ENCODE peak calls at places on chromosomes 13 and 19, in six cellular contexts. One of them, this sample, is unnamed.

GRCh38 chr13:102286326-102286725 is 115.5 kb downstream of the FGF14 start:
- DNase-seq in HepG2: peak; percentile 53
- DNase-seq in K562: no peak
- DNase-seq in A549: peak; percentile 29
- DNase-seq in IMR-90: peak; percentile 96
- DNase-seq in SK-N-SH: no peak
- DNase-seq in this sample: no peak

GRCh38 chr13:39956036-39956435 is 300.6 kb downstream of the COG6 start:
- DNase-seq in HepG2: no peak
- DNase-seq in K562: no peak
- DNase-seq in SK-N-SH: no peak
- DNase-seq in A549: no peak
- DNase-seq in IMR-90: no peak
- DNase-seq in this sample: peak; percentile 73

GRCh38 chr13:100573121-100573520 is 15.5 kb downstream of the GGACT start:
- DNase-seq in SK-N-SH: peak; percentile 58
- DNase-seq in HepG2: peak; percentile 77
- DNase-seq in K562: peak; percentile 84
- DNase-seq in IMR-90: peak; percentile 82
- DNase-seq in A549: peak; percentile 80
- DNase-seq in this sample: peak; percentile 17

GRCh38 chr13:106475852-106476251 is 59.6 kb downstream of the EFNB2 start:
- DNase-seq in HepG2: no peak
- DNase-seq in IMR-90: no peak
- DNase-seq in K562: no peak
- DNase-seq in SK-N-SH: no peak
- DNase-seq in A549: no peak
- DNase-seq in this sample: no peak

GRCh38 chr19:4210166-4210731 is 19.1 kb upstream of the EBI3 start:
- DNase-seq in SK-N-SH: no peak
- DNase-seq in K562: no peak
- DNase-seq in IMR-90: no peak
- DNase-seq in HepG2: no peak
- DNase-seq in A549: no peak
- DNase-seq in this sample: no peak

GRCh38 chr13:102913924-102914628 is 68.2 kb downstream of the ERCC5 start:
- DNase-seq in IMR-90: peak; percentile 16
- DNase-seq in SK-N-SH: no peak
- DNase-seq in A549: no peak
- DNase-seq in K562: no peak
- DNase-seq in HepG2: no peak
- DNase-seq in this sample: no peak

GRCh38 chr13:50682002-50682401 is 161.5 kb downstream of the DLEU7 start:
- DNase-seq in HepG2: no peak
- DNase-seq in IMR-90: no peak
- DNase-seq in A549: no peak
- DNase-seq in SK-N-SH: no peak
- DNase-seq in K562: no peak
- DNase-seq in this sample: no peak

GRCh38 chr19:41175825-41176734 is 16.9 kb upstream of the CYP2S1 start:
- DNase-seq in IMR-90: peak; percentile 76
- DNase-seq in HepG2: peak; percentile 96
- DNase-seq in K562: no peak
- DNase-seq in SK-N-SH: no peak
- DNase-seq in A549: peak; percentile 98
- DNase-seq in this sample: no peak

GRCh38 chr13:107867701-107868661 is 347.4 kb downstream of the LIG4 start:
- DNase-seq in SK-N-SH: peak; percentile 87
- DNase-seq in K562: peak; percentile 79
- DNase-seq in HepG2: no peak
- DNase-seq in A549: peak; percentile 15
- DNase-seq in IMR-90: peak; percentile 57
- DNase-seq in this sample: no peak

GRCh38 chr13:46893221-46893620 is 3.6 kb downstream of the HTR2A start:
- DNase-seq in SK-N-SH: no peak
- DNase-seq in HepG2: no peak
- DNase-seq in IMR-90: no peak
- DNase-seq in A549: no peak
- DNase-seq in K562: no peak
- DNase-seq in this sample: no peak

GRCh38 chr19:13099073-13099999 is 3.3 kb downstream of the LYL1 start:
- DNase-seq in IMR-90: no peak
- DNase-seq in HepG2: no peak
- DNase-seq in A549: no peak
- DNase-seq in K562: peak; percentile 88
- DNase-seq in SK-N-SH: no peak
- DNase-seq in this sample: no peak

GRCh38 chr13:46492946-46493345 is 60.0 kb upstream of the LRCH1 start:
- DNase-seq in K562: peak; percentile 41
- DNase-seq in SK-N-SH: peak; percentile 46
- DNase-seq in HepG2: peak; percentile 22
- DNase-seq in IMR-90: peak; percentile 48
- DNase-seq in A549: peak; percentile 43
- DNase-seq in this sample: no peak

GRCh38 chr13:39887424-39887823 is 232.0 kb downstream of the COG6 start:
- DNase-seq in K562: no peak
- DNase-seq in SK-N-SH: no peak
- DNase-seq in HepG2: no peak
- DNase-seq in A549: no peak
- DNase-seq in IMR-90: no peak
- DNase-seq in this sample: no peak

GRCh38 chr19:12935071-12935470 is 1.6 kb upstream of the FARSA start:
- DNase-seq in IMR-90: no peak
- DNase-seq in A549: no peak
- DNase-seq in HepG2: no peak
- DNase-seq in K562: no peak
- DNase-seq in SK-N-SH: no peak
- DNase-seq in this sample: no peak

GRCh38 chr19:53158119-53158656 is 665 bp downstream of the ZNF347 start:
- DNase-seq in HepG2: no peak
- DNase-seq in K562: peak; percentile 51
- DNase-seq in A549: no peak
- DNase-seq in SK-N-SH: peak; percentile 58
- DNase-seq in IMR-90: peak; percentile 15
- DNase-seq in this sample: no peak

GRCh38 chr13:61500176-61500575 is 84.5 kb upstream of the PCDH20 start:
- DNase-seq in A549: no peak
- DNase-seq in K562: no peak
- DNase-seq in SK-N-SH: no peak
- DNase-seq in IMR-90: no peak
- DNase-seq in HepG2: no peak
- DNase-seq in this sample: no peak

GRCh38 chr13:95624020-95624419 is 20.5 kb downstream of the DZIP1 start:
- DNase-seq in IMR-90: peak; percentile 64
- DNase-seq in K562: peak; percentile 59
- DNase-seq in HepG2: peak; percentile 29
- DNase-seq in A549: peak; percentile 52
- DNase-seq in SK-N-SH: peak; percentile 52
- DNase-seq in this sample: no peak

GRCh38 chr19:10320602-10321416 is 5.0 kb upstream of the FDX2 start:
- DNase-seq in A549: no peak
- DNase-seq in IMR-90: no peak
- DNase-seq in K562: no peak
- DNase-seq in SK-N-SH: no peak
- DNase-seq in HepG2: no peak
- DNase-seq in this sample: no peak

GRCh38 chr19:45450042-45450380 is 17.8 kb upstream of the FOSB start:
- DNase-seq in K562: peak; percentile 74
- DNase-seq in HepG2: no peak
- DNase-seq in IMR-90: no peak
- DNase-seq in A549: no peak
- DNase-seq in SK-N-SH: no peak
- DNase-seq in this sample: no peak

GRCh38 chr19:45448425-45448756 is 19.4 kb upstream of the FOSB start:
- DNase-seq in K562: no peak
- DNase-seq in IMR-90: no peak
- DNase-seq in HepG2: no peak
- DNase-seq in A549: no peak
- DNase-seq in SK-N-SH: no peak
- DNase-seq in this sample: no peak

GRCh38 chr19:45448887-45449299 is 18.9 kb upstream of the FOSB start:
- DNase-seq in IMR-90: peak; percentile 15
- DNase-seq in A549: no peak
- DNase-seq in SK-N-SH: no peak
- DNase-seq in K562: no peak
- DNase-seq in HepG2: peak; percentile 60
- DNase-seq in this sample: no peak

GRCh38 chr19:45451850-45452387 is 15.9 kb upstream of the FOSB start:
- DNase-seq in IMR-90: no peak
- DNase-seq in HepG2: no peak
- DNase-seq in A549: no peak
- DNase-seq in K562: no peak
- DNase-seq in SK-N-SH: no peak
- DNase-seq in this sample: no peak

DNA sequence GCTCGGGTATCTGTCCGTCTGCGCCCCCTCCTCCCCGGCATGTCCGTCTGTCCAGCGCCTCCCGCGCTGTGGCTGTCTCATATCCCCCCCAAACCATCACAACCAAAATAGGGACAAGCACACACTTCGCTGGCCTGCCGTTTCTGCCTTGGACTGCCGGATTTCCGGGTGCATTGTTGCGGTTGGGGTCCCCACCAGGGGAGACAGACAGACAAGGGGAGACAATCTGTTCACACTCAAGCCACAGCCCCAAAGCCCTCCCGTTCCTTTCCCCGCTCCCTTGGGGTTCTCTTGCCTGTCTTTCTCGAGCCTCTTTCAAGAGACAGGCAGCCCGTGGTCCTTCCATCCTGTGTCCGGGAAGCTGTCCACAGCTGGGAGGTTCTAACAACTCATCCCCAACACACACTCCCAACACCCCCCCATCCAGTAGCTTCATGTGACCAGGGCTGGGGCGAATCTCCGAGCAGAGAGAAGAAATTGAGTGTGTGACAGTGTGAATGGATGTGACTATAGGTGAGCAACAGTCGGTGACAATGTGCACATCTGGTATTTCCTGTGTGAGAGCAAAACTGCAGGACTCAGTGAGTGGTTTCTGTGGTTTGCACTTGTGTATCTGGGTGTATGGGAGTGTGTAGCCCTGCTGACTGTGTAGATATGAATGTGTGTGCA is 16.5 kb upstream of the FOSB start:
- DNase-seq in SK-N-SH: no peak
- DNase-seq in IMR-90: peak; percentile 88
- DNase-seq in A549: no peak
- DNase-seq in K562: no peak
- DNase-seq in HepG2: no peak
- DNase-seq in this sample: no peak
- TF ChIP-seq SMC3 in SK-N-SH: no peak
- TF ChIP-seq SMC3 in IMR-90: no peak
- TF ChIP-seq SMC3 in A549: no peak
- TF ChIP-seq SMC3 in K562: no peak
- TF ChIP-seq SMC3 in HepG2: no peak
- TF ChIP-seq SMC3 in this sample: no peak

GRCh38 chr19:48244289-48244688 is 11.4 kb downstream of the CARD8 start:
- DNase-seq in IMR-90: no peak
- DNase-seq in K562: no peak
- DNase-seq in A549: no peak
- DNase-seq in HepG2: no peak
- DNase-seq in SK-N-SH: no peak
- DNase-seq in this sample: no peak
- TF ChIP-seq SMC3 in IMR-90: no peak
- TF ChIP-seq SMC3 in K562: no peak
- TF ChIP-seq SMC3 in A549: no peak
- TF ChIP-seq SMC3 in HepG2: no peak
- TF ChIP-seq SMC3 in SK-N-SH: no peak
- TF ChIP-seq SMC3 in this sample: no peak

GRCh38 chr13:104043184-104043583 is 977.0 kb upstream of the SLC10A2 start:
- DNase-seq in A549: no peak
- DNase-seq in K562: no peak
- DNase-seq in HepG2: no peak
- DNase-seq in SK-N-SH: no peak
- DNase-seq in IMR-90: peak; percentile 1
- DNase-seq in this sample: no peak
- TF ChIP-seq SMC3 in A549: no peak
- TF ChIP-seq SMC3 in K562: no peak
- TF ChIP-seq SMC3 in HepG2: no peak
- TF ChIP-seq SMC3 in SK-N-SH: no peak
- TF ChIP-seq SMC3 in IMR-90: no peak
- TF ChIP-seq SMC3 in this sample: no peak

GRCh38 chr19:18660051-18660910 is 23.2 kb upstream of the CRTC1 start:
- DNase-seq in IMR-90: peak; percentile 69
- DNase-seq in SK-N-SH: no peak
- DNase-seq in K562: peak; percentile 60
- DNase-seq in A549: peak; percentile 68
- DNase-seq in HepG2: no peak
- DNase-seq in this sample: no peak

GRCh38 chr19:18660939-18661338 is 22.5 kb upstream of the CRTC1 start:
- DNase-seq in IMR-90: no peak
- DNase-seq in K562: no peak
- DNase-seq in SK-N-SH: no peak
- DNase-seq in A549: no peak
- DNase-seq in HepG2: no peak
- DNase-seq in this sample: no peak

GRCh38 chr19:18657590-18658365 is 20.9 kb downstream of the KLHL26 start:
- DNase-seq in IMR-90: peak; percentile 91
- DNase-seq in HepG2: no peak
- DNase-seq in A549: peak; percentile 29
- DNase-seq in SK-N-SH: peak; percentile 76
- DNase-seq in K562: peak; percentile 42
- DNase-seq in this sample: no peak

GRCh38 chr19:18658366-18658855 is 21.6 kb downstream of the KLHL26 start:
- DNase-seq in SK-N-SH: no peak
- DNase-seq in IMR-90: no peak
- DNase-seq in HepG2: no peak
- DNase-seq in K562: no peak
- DNase-seq in A549: no peak
- DNase-seq in this sample: no peak

GRCh38 chr19:18659281-18660050 is 22.6 kb downstream of the KLHL26 start:
- DNase-seq in A549: no peak
- DNase-seq in K562: no peak
- DNase-seq in HepG2: no peak
- DNase-seq in IMR-90: no peak
- DNase-seq in SK-N-SH: peak; percentile 74
- DNase-seq in this sample: no peak
- TF ChIP-seq SMC3 in A549: no peak
- TF ChIP-seq SMC3 in K562: no peak
- TF ChIP-seq SMC3 in HepG2: no peak
- TF ChIP-seq SMC3 in IMR-90: no peak
- TF ChIP-seq SMC3 in SK-N-SH: no peak
- TF ChIP-seq SMC3 in this sample: no peak